ENCODE peak calls at places on chromosomes 16 and 17, in six cellular contexts. One of them, this sample, is unnamed.

GRCh38 chr16:2180962-2181923 is 15.2 kb downstream of the CASKIN1 start:
- DNase-seq in SJSA1: no peak
- DNase-seq in activated T-cell treated with anti-CD3 and anti-CD28 coated beads for 1 hour: no peak
- DNase-seq in choroid plexus epithelial cell: no peak
- DNase-seq in NCI-H446 treated with DMSO at 0.1 percent for 48 hours: no peak
- DNase-seq in stimulated activated CD8-positive, alpha-beta memory T cell treated with anti-CD3 and anti-CD28 coated beads, Interleukin-15, amount 100 ng/mL, for 4 hours: no peak
- DNase-seq in this sample: no peak

GRCh38 chr16:49337814-49338350 is 35.7 kb upstream of the C16orf78 start:
- DNase-seq in SJSA1: peak; percentile 16
- DNase-seq in choroid plexus epithelial cell: no peak
- DNase-seq in stimulated activated CD8-positive, alpha-beta memory T cell treated with anti-CD3 and anti-CD28 coated beads, Interleukin-15, amount 100 ng/mL, for 4 hours: no peak
- DNase-seq in NCI-H446 treated with DMSO at 0.1 percent for 48 hours: no peak
- DNase-seq in activated T-cell treated with anti-CD3 and anti-CD28 coated beads for 1 hour: no peak
- DNase-seq in this sample: no peak

GRCh38 chr16:14419817-14420216 is 210.2 kb downstream of the PARN start:
- DNase-seq in stimulated activated CD8-positive, alpha-beta memory T cell treated with anti-CD3 and anti-CD28 coated beads, Interleukin-15, amount 100 ng/mL, for 4 hours: no peak
- DNase-seq in SJSA1: no peak
- DNase-seq in NCI-H446 treated with DMSO at 0.1 percent for 48 hours: no peak
- DNase-seq in activated T-cell treated with anti-CD3 and anti-CD28 coated beads for 1 hour: no peak
- DNase-seq in choroid plexus epithelial cell: no peak
- DNase-seq in this sample: no peak

GRCh38 chr16:75105306-75106061 is 11.1 kb downstream of the LDHD start:
- DNase-seq in NCI-H446 treated with DMSO at 0.1 percent for 48 hours: no peak
- DNase-seq in activated T-cell treated with anti-CD3 and anti-CD28 coated beads for 1 hour: no peak
- DNase-seq in choroid plexus epithelial cell: peak; percentile 50
- DNase-seq in SJSA1: no peak
- DNase-seq in stimulated activated CD8-positive, alpha-beta memory T cell treated with anti-CD3 and anti-CD28 coated beads, Interleukin-15, amount 100 ng/mL, for 4 hours: no peak
- DNase-seq in this sample: no peak

GRCh38 chr16:20611975-20612471 is 35.9 kb upstream of the ACSM2B start:
- DNase-seq in choroid plexus epithelial cell: no peak
- DNase-seq in NCI-H446 treated with DMSO at 0.1 percent for 48 hours: peak; percentile 21
- DNase-seq in SJSA1: no peak
- DNase-seq in stimulated activated CD8-positive, alpha-beta memory T cell treated with anti-CD3 and anti-CD28 coated beads, Interleukin-15, amount 100 ng/mL, for 4 hours: no peak
- DNase-seq in activated T-cell treated with anti-CD3 and anti-CD28 coated beads for 1 hour: no peak
- DNase-seq in this sample: peak; percentile 44

GRCh38 chr16:69049146-69049545 is 56.3 kb upstream of the HAS3 start:
- DNase-seq in SJSA1: no peak
- DNase-seq in NCI-H446 treated with DMSO at 0.1 percent for 48 hours: no peak
- DNase-seq in stimulated activated CD8-positive, alpha-beta memory T cell treated with anti-CD3 and anti-CD28 coated beads, Interleukin-15, amount 100 ng/mL, for 4 hours: no peak
- DNase-seq in choroid plexus epithelial cell: peak; percentile 83
- DNase-seq in activated T-cell treated with anti-CD3 and anti-CD28 coated beads for 1 hour: no peak
- DNase-seq in this sample: no peak

GRCh38 chr16:4116328-4117249 is at the start of gene ADCY9:
- DNase-seq in NCI-H446 treated with DMSO at 0.1 percent for 48 hours: peak; percentile 41
- DNase-seq in stimulated activated CD8-positive, alpha-beta memory T cell treated with anti-CD3 and anti-CD28 coated beads, Interleukin-15, amount 100 ng/mL, for 4 hours: peak; percentile 36
- DNase-seq in SJSA1: peak; percentile 79
- DNase-seq in choroid plexus epithelial cell: peak; percentile 70
- DNase-seq in activated T-cell treated with anti-CD3 and anti-CD28 coated beads for 1 hour: peak; percentile 65
- DNase-seq in this sample: peak; percentile 46

GRCh38 chr17:43908111-43908721 is 880 bp upstream of the MPP2 start:
- DNase-seq in stimulated activated CD8-positive, alpha-beta memory T cell treated with anti-CD3 and anti-CD28 coated beads, Interleukin-15, amount 100 ng/mL, for 4 hours: no peak
- DNase-seq in NCI-H446 treated with DMSO at 0.1 percent for 48 hours: peak; percentile 7
- DNase-seq in SJSA1: no peak
- DNase-seq in choroid plexus epithelial cell: peak; percentile 72
- DNase-seq in activated T-cell treated with anti-CD3 and anti-CD28 coated beads for 1 hour: peak; percentile 40
- DNase-seq in this sample: peak; percentile 52

GRCh38 chr17:10756146-10756545 is 26.3 kb upstream of the TMEM220 start:
- DNase-seq in NCI-H446 treated with DMSO at 0.1 percent for 48 hours: no peak
- DNase-seq in activated T-cell treated with anti-CD3 and anti-CD28 coated beads for 1 hour: no peak
- DNase-seq in choroid plexus epithelial cell: no peak
- DNase-seq in SJSA1: no peak
- DNase-seq in stimulated activated CD8-positive, alpha-beta memory T cell treated with anti-CD3 and anti-CD28 coated beads, Interleukin-15, amount 100 ng/mL, for 4 hours: no peak
- DNase-seq in this sample: no peak

GRCh38 chr16:12186774-12187335 is 210.3 kb downstream of the SNX29 start:
- DNase-seq in SJSA1: no peak
- DNase-seq in activated T-cell treated with anti-CD3 and anti-CD28 coated beads for 1 hour: no peak
- DNase-seq in stimulated activated CD8-positive, alpha-beta memory T cell treated with anti-CD3 and anti-CD28 coated beads, Interleukin-15, amount 100 ng/mL, for 4 hours: no peak
- DNase-seq in choroid plexus epithelial cell: peak; percentile 38
- DNase-seq in NCI-H446 treated with DMSO at 0.1 percent for 48 hours: no peak
- DNase-seq in this sample: no peak

GRCh38 chr17:66829883-66830282 is 5.0 kb upstream of the CACNG5 start:
- DNase-seq in SJSA1: no peak
- DNase-seq in choroid plexus epithelial cell: no peak
- DNase-seq in stimulated activated CD8-positive, alpha-beta memory T cell treated with anti-CD3 and anti-CD28 coated beads, Interleukin-15, amount 100 ng/mL, for 4 hours: no peak
- DNase-seq in activated T-cell treated with anti-CD3 and anti-CD28 coated beads for 1 hour: no peak
- DNase-seq in NCI-H446 treated with DMSO at 0.1 percent for 48 hours: peak; percentile 57
- DNase-seq in this sample: peak; percentile 82

GRCh38 chr16:28237754-28238357 is 26.1 kb upstream of the XPO6 start:
- DNase-seq in choroid plexus epithelial cell: no peak
- DNase-seq in NCI-H446 treated with DMSO at 0.1 percent for 48 hours: no peak
- DNase-seq in stimulated activated CD8-positive, alpha-beta memory T cell treated with anti-CD3 and anti-CD28 coated beads, Interleukin-15, amount 100 ng/mL, for 4 hours: no peak
- DNase-seq in activated T-cell treated with anti-CD3 and anti-CD28 coated beads for 1 hour: no peak
- DNase-seq in SJSA1: no peak
- DNase-seq in this sample: no peak

GRCh38 chr16:77711775-77712174 is 10.5 kb upstream of the NUDT7 start:
- DNase-seq in NCI-H446 treated with DMSO at 0.1 percent for 48 hours: no peak
- DNase-seq in SJSA1: no peak
- DNase-seq in activated T-cell treated with anti-CD3 and anti-CD28 coated beads for 1 hour: no peak
- DNase-seq in choroid plexus epithelial cell: peak; percentile 58
- DNase-seq in stimulated activated CD8-positive, alpha-beta memory T cell treated with anti-CD3 and anti-CD28 coated beads, Interleukin-15, amount 100 ng/mL, for 4 hours: no peak
- DNase-seq in this sample: no peak

GRCh38 chr16:3596101-3596861 is 15.1 kb downstream of the SLX4 start:
- DNase-seq in choroid plexus epithelial cell: no peak
- DNase-seq in SJSA1: no peak
- DNase-seq in stimulated activated CD8-positive, alpha-beta memory T cell treated with anti-CD3 and anti-CD28 coated beads, Interleukin-15, amount 100 ng/mL, for 4 hours: no peak
- DNase-seq in activated T-cell treated with anti-CD3 and anti-CD28 coated beads for 1 hour: no peak
- DNase-seq in NCI-H446 treated with DMSO at 0.1 percent for 48 hours: no peak
- DNase-seq in this sample: no peak

GRCh38 chr17:77609553-77610517 is 348.7 kb upstream of the TNRC6C start:
- DNase-seq in choroid plexus epithelial cell: no peak
- DNase-seq in NCI-H446 treated with DMSO at 0.1 percent for 48 hours: no peak
- DNase-seq in stimulated activated CD8-positive, alpha-beta memory T cell treated with anti-CD3 and anti-CD28 coated beads, Interleukin-15, amount 100 ng/mL, for 4 hours: peak; percentile 54
- DNase-seq in SJSA1: no peak
- DNase-seq in activated T-cell treated with anti-CD3 and anti-CD28 coated beads for 1 hour: peak; percentile 46
- DNase-seq in this sample: no peak

GRCh38 chr16:55955845-55956244 is 80.7 kb upstream of the CES5A start:
- DNase-seq in SJSA1: no peak
- DNase-seq in stimulated activated CD8-positive, alpha-beta memory T cell treated with anti-CD3 and anti-CD28 coated beads, Interleukin-15, amount 100 ng/mL, for 4 hours: no peak
- DNase-seq in choroid plexus epithelial cell: no peak
- DNase-seq in activated T-cell treated with anti-CD3 and anti-CD28 coated beads for 1 hour: no peak
- DNase-seq in NCI-H446 treated with DMSO at 0.1 percent for 48 hours: peak; percentile 10
- DNase-seq in this sample: peak; percentile 94

GRCh38 chr16:88857728-88858339 is 907 bp downstream of the TRAPPC2L start:
- DNase-seq in NCI-H446 treated with DMSO at 0.1 percent for 48 hours: no peak
- DNase-seq in stimulated activated CD8-positive, alpha-beta memory T cell treated with anti-CD3 and anti-CD28 coated beads, Interleukin-15, amount 100 ng/mL, for 4 hours: peak; percentile 61
- DNase-seq in activated T-cell treated with anti-CD3 and anti-CD28 coated beads for 1 hour: peak; percentile 71
- DNase-seq in SJSA1: peak; percentile 82
- DNase-seq in choroid plexus epithelial cell: peak; percentile 92
- DNase-seq in this sample: peak; percentile 24

GRCh38 chr17:64707077-64707591 is 45.0 kb upstream of the SMURF2 start:
- DNase-seq in stimulated activated CD8-positive, alpha-beta memory T cell treated with anti-CD3 and anti-CD28 coated beads, Interleukin-15, amount 100 ng/mL, for 4 hours: no peak
- DNase-seq in choroid plexus epithelial cell: peak; percentile 93
- DNase-seq in NCI-H446 treated with DMSO at 0.1 percent for 48 hours: no peak
- DNase-seq in SJSA1: peak; percentile 100
- DNase-seq in activated T-cell treated with anti-CD3 and anti-CD28 coated beads for 1 hour: no peak
- DNase-seq in this sample: no peak

GRCh38 chr16:25570131-25570530 is 121.6 kb upstream of the HS3ST4 start:
- DNase-seq in SJSA1: no peak
- DNase-seq in NCI-H446 treated with DMSO at 0.1 percent for 48 hours: no peak
- DNase-seq in stimulated activated CD8-positive, alpha-beta memory T cell treated with anti-CD3 and anti-CD28 coated beads, Interleukin-15, amount 100 ng/mL, for 4 hours: no peak
- DNase-seq in choroid plexus epithelial cell: no peak
- DNase-seq in activated T-cell treated with anti-CD3 and anti-CD28 coated beads for 1 hour: no peak
- DNase-seq in this sample: no peak

GRCh38 chr17:17824780-17825614 is 11.8 kb downstream of the SREBF1 start:
- DNase-seq in SJSA1: no peak
- DNase-seq in choroid plexus epithelial cell: no peak
- DNase-seq in stimulated activated CD8-positive, alpha-beta memory T cell treated with anti-CD3 and anti-CD28 coated beads, Interleukin-15, amount 100 ng/mL, for 4 hours: no peak
- DNase-seq in activated T-cell treated with anti-CD3 and anti-CD28 coated beads for 1 hour: no peak
- DNase-seq in NCI-H446 treated with DMSO at 0.1 percent for 48 hours: no peak
- DNase-seq in this sample: no peak

GRCh38 chr17:57293077-57293476 is 36.8 kb downstream of the MSI2 start:
- DNase-seq in activated T-cell treated with anti-CD3 and anti-CD28 coated beads for 1 hour: no peak
- DNase-seq in choroid plexus epithelial cell: peak; percentile 61
- DNase-seq in stimulated activated CD8-positive, alpha-beta memory T cell treated with anti-CD3 and anti-CD28 coated beads, Interleukin-15, amount 100 ng/mL, for 4 hours: no peak
- DNase-seq in SJSA1: peak; percentile 59
- DNase-seq in NCI-H446 treated with DMSO at 0.1 percent for 48 hours: no peak
- DNase-seq in this sample: no peak